ENCODE peak calls at places on chromosomes 16 and 17, in eight cellular contexts. X is brain microvascular endothelial cell, R is ovary, G is PC-9, C is SHP77, N is myocyte, P is NCI-H1092 treated with DMSO at 0.1 percent for 48 hours, Q is stomach. U is an unnamed sample.

GRCh38 chr17:70169707-70170597 is 620 bp downstream of the KCNJ2 start:
- DNase-seq in N (peak), X (no peak), R (no peak), Q (no peak), P (no peak), G (no peak), C (no peak), U (no peak)

GRCh38 chr16:47052666-47053640 is 79.5 kb upstream of the DNAJA2 start:
- DNase-seq in R (no peak), N (peak), Q (no peak), C (no peak), X (no peak), G (no peak), P (no peak), U (no peak)

GRCh38 chr17:27520571-27521185 is 64.4 kb downstream of the KSR1 start:
- DNase-seq in Q (no peak), X (no peak), C (no peak), P (no peak), R (no peak), G (no peak), N (no peak), U (no peak)

GRCh38 chr16:15415411-15416070 is 18.8 kb upstream of the BMERB1 start:
- DNase-seq in G (peak), X (peak), R (no peak), C (no peak), P (no peak), N (no peak), Q (no peak), U (peak)

GRCh38 chr17:31424944-31425582 is 33.6 kb downstream of the RAB11FIP4 start:
- DNase-seq in X (peak), G (no peak), N (no peak), Q (peak), P (peak), C (peak), R (no peak), U (no peak)

GRCh38 chr17:303161-303560 is 49.4 kb downstream of the RPH3AL start:
- DNase-seq in Q (no peak), R (no peak), X (no peak), G (no peak), N (no peak), P (no peak), C (no peak), U (no peak)

GRCh38 chr16:27273670-27274522 is 5.3 kb upstream of the NSMCE1 start:
- DNase-seq in G (no peak), Q (no peak), C (no peak), N (no peak), X (peak), R (no peak), P (no peak), U (no peak)

GRCh38 chr17:34883106-34884000 is 77.9 kb downstream of the CCT6B start:
- DNase-seq in C (no peak), X (no peak), G (no peak), R (no peak), P (no peak), Q (no peak), N (no peak), U (no peak)

GRCh38 chr17:78103311-78103710 is 25.2 kb downstream of the TMC6 start:
- DNase-seq in Q (no peak), G (no peak), C (no peak), X (no peak), N (no peak), P (no peak), R (no peak), U (no peak)

GRCh38 chr17:28946239-28946638 is 5.1 kb downstream of the PHF12 start:
- DNase-seq in P (no peak), N (no peak), R (no peak), Q (no peak), X (peak), G (no peak), C (no peak), U (peak)

GRCh38 chr16:24036614-24037013 is 200.8 kb downstream of the PRKCB start:
- DNase-seq in X (peak), N (peak), P (peak), G (no peak), C (peak), Q (peak), R (no peak), U (peak)

GRCh38 chr16:24282129-24282528 is 26.0 kb downstream of the CACNG3 start:
- DNase-seq in X (no peak), P (no peak), R (no peak), G (no peak), C (no peak), N (no peak), Q (no peak), U (no peak)

GRCh38 chr17:81117672-81118198 is 47.6 kb upstream of the PVALEF start:
- DNase-seq in C (no peak), X (no peak), P (no peak), Q (no peak), R (no peak), G (no peak), N (no peak), U (no peak)

GRCh38 chr17:549197-550040 is 165.2 kb downstream of the VPS53 start:
- DNase-seq in N (peak), G (no peak), R (no peak), Q (no peak), C (no peak), P (no peak), X (no peak), U (no peak)

GRCh38 chr17:1870592-1870991 is 40.8 kb downstream of the RPA1 start:
- DNase-seq in N (no peak), R (no peak), X (no peak), C (no peak), G (no peak), P (no peak), Q (no peak), U (no peak)

GRCh38 chr17:41678907-41679739 is 9.6 kb upstream of the EIF1 start:
- DNase-seq in R (no peak), X (no peak), C (no peak), N (peak), G (peak), Q (no peak), P (no peak), U (peak)

GRCh38 chr17:39979021-39979660 is 1.5 kb upstream of the PSMD3 start:
- DNase-seq in G (no peak), Q (no peak), C (no peak), P (no peak), N (peak), R (no peak), X (peak), U (peak)

GRCh38 chr17:59121901-59122480 is 15.3 kb upstream of the TRIM37 start:
- DNase-seq in P (no peak), G (no peak), R (no peak), C (no peak), X (no peak), Q (no peak), N (peak), U (peak)

U was measured in mammary epithelial cell.